ENCODE peak calls at places on chromosomes 11 and 22, in six cellular contexts. One of them, this sample, is unnamed.

GRCh38 chr11:19263333-19263732 is 22.6 kb upstream of the E2F8 start:
- DNase-seq in tibial nerve: no peak
- DNase-seq in right lobe of liver: no peak
- DNase-seq in prostate gland: no peak
- DNase-seq in IMR-90: no peak
- DNase-seq in heart left ventricle: no peak
- DNase-seq in this sample: no peak

GRCh38 chr22:44431256-44431655 is 66.8 kb downstream of the RTL6 start:
- DNase-seq in prostate gland: no peak
- DNase-seq in tibial nerve: no peak
- DNase-seq in heart left ventricle: no peak
- DNase-seq in IMR-90: no peak
- DNase-seq in right lobe of liver: no peak
- DNase-seq in this sample: no peak

GRCh38 chr11:15590131-15590530 is 475.4 kb downstream of the INSC start:
- DNase-seq in IMR-90: peak; percentile 2
- DNase-seq in tibial nerve: no peak
- DNase-seq in right lobe of liver: no peak
- DNase-seq in heart left ventricle: no peak
- DNase-seq in prostate gland: no peak
- DNase-seq in this sample: no peak

GRCh38 chr11:10606536-10607208 is 38.2 kb upstream of the LYVE1 start:
- DNase-seq in tibial nerve: no peak
- DNase-seq in right lobe of liver: no peak
- DNase-seq in heart left ventricle: no peak
- DNase-seq in IMR-90: peak; percentile 86
- DNase-seq in prostate gland: no peak
- DNase-seq in this sample: no peak

GRCh38 chr22:26835929-26836528 is 178.6 kb downstream of the MIAT start:
- DNase-seq in tibial nerve: peak; percentile 32
- DNase-seq in right lobe of liver: no peak
- DNase-seq in prostate gland: no peak
- DNase-seq in heart left ventricle: no peak
- DNase-seq in IMR-90: peak; percentile 23
- DNase-seq in this sample: peak; percentile 33

GRCh38 chr11:132898676-132899075 is 633.6 kb downstream of the OPCML start:
- DNase-seq in heart left ventricle: no peak
- DNase-seq in right lobe of liver: no peak
- DNase-seq in prostate gland: no peak
- DNase-seq in IMR-90: peak; percentile 41
- DNase-seq in tibial nerve: no peak
- DNase-seq in this sample: no peak

GRCh38 chr11:127998421-127998820 is 588.9 kb downstream of the ETS1 start:
- DNase-seq in right lobe of liver: no peak
- DNase-seq in heart left ventricle: no peak
- DNase-seq in prostate gland: no peak
- DNase-seq in tibial nerve: no peak
- DNase-seq in IMR-90: peak; percentile 45
- DNase-seq in this sample: no peak

GRCh38 chr11:112972399-112973115 is 11.3 kb downstream of the NCAM1 start:
- DNase-seq in prostate gland: no peak
- DNase-seq in right lobe of liver: no peak
- DNase-seq in IMR-90: no peak
- DNase-seq in tibial nerve: no peak
- DNase-seq in heart left ventricle: no peak
- DNase-seq in this sample: no peak

GRCh38 chr11:21133722-21134121 is 464.3 kb downstream of the NELL1 start:
- DNase-seq in IMR-90: no peak
- DNase-seq in tibial nerve: no peak
- DNase-seq in heart left ventricle: no peak
- DNase-seq in right lobe of liver: no peak
- DNase-seq in prostate gland: no peak
- DNase-seq in this sample: no peak

GRCh38 chr11:117815262-117815803 is 9.2 kb downstream of the FXYD2 start:
- DNase-seq in right lobe of liver: peak; percentile 67
- DNase-seq in IMR-90: no peak
- DNase-seq in prostate gland: no peak
- DNase-seq in heart left ventricle: peak; percentile 77
- DNase-seq in tibial nerve: peak; percentile 22
- DNase-seq in this sample: no peak

GRCh38 chr22:36776722-36777121 is 803 bp upstream of the IFT27 start:
- DNase-seq in IMR-90: no peak
- DNase-seq in right lobe of liver: no peak
- DNase-seq in tibial nerve: no peak
- DNase-seq in prostate gland: no peak
- DNase-seq in heart left ventricle: no peak
- DNase-seq in this sample: no peak

GRCh38 chr11:11313426-11313825 is 39.6 kb downstream of the CSNK2A3 start:
- DNase-seq in tibial nerve: no peak
- DNase-seq in heart left ventricle: no peak
- DNase-seq in right lobe of liver: no peak
- DNase-seq in prostate gland: no peak
- DNase-seq in IMR-90: peak; percentile 50
- DNase-seq in this sample: no peak

GRCh38 chr22:37425800-37426531 is 1.3 kb downstream of the ELFN2 start:
- DNase-seq in tibial nerve: no peak
- DNase-seq in right lobe of liver: no peak
- DNase-seq in prostate gland: no peak
- DNase-seq in heart left ventricle: no peak
- DNase-seq in IMR-90: peak; percentile 45
- DNase-seq in this sample: no peak

GRCh38 chr22:46799626-46800025 is 37.2 kb downstream of the TBC1D22A start:
- DNase-seq in heart left ventricle: no peak
- DNase-seq in right lobe of liver: no peak
- DNase-seq in tibial nerve: no peak
- DNase-seq in IMR-90: no peak
- DNase-seq in prostate gland: no peak
- DNase-seq in this sample: no peak

GRCh38 chr22:31818481-31819392 is 64.9 kb downstream of the DEPDC5 start:
- DNase-seq in IMR-90: peak; percentile 48
- DNase-seq in right lobe of liver: no peak
- DNase-seq in heart left ventricle: no peak
- DNase-seq in prostate gland: no peak
- DNase-seq in tibial nerve: no peak
- DNase-seq in this sample: no peak

GRCh38 chr22:21764038-21764804 is 28.6 kb upstream of the YPEL1 start:
- DNase-seq in heart left ventricle: no peak
- DNase-seq in prostate gland: no peak
- DNase-seq in tibial nerve: no peak
- DNase-seq in IMR-90: no peak
- DNase-seq in right lobe of liver: no peak
- DNase-seq in this sample: no peak

GRCh38 chr22:49694462-49695260 is 133.0 kb downstream of the BRD1 start:
- DNase-seq in right lobe of liver: no peak
- DNase-seq in tibial nerve: no peak
- DNase-seq in prostate gland: no peak
- DNase-seq in heart left ventricle: peak; percentile 20
- DNase-seq in IMR-90: no peak
- DNase-seq in this sample: no peak

GRCh38 chr11:9074338-9075029 is 16.9 kb downstream of the SCUBE2 start:
- DNase-seq in right lobe of liver: no peak
- DNase-seq in tibial nerve: no peak
- DNase-seq in IMR-90: no peak
- DNase-seq in prostate gland: no peak
- DNase-seq in heart left ventricle: no peak
- DNase-seq in this sample: no peak

GRCh38 chr11:122681731-122682130 is 26.2 kb downstream of the UBASH3B start:
- DNase-seq in right lobe of liver: no peak
- DNase-seq in tibial nerve: no peak
- DNase-seq in heart left ventricle: no peak
- DNase-seq in prostate gland: no peak
- DNase-seq in IMR-90: no peak
- DNase-seq in this sample: no peak

GRCh38 chr11:29018631-29019030 is 910.4 kb downstream of the METTL15 start:
- DNase-seq in tibial nerve: no peak
- DNase-seq in prostate gland: no peak
- DNase-seq in IMR-90: peak; percentile 89
- DNase-seq in heart left ventricle: no peak
- DNase-seq in right lobe of liver: no peak
- DNase-seq in this sample: no peak

DNA sequence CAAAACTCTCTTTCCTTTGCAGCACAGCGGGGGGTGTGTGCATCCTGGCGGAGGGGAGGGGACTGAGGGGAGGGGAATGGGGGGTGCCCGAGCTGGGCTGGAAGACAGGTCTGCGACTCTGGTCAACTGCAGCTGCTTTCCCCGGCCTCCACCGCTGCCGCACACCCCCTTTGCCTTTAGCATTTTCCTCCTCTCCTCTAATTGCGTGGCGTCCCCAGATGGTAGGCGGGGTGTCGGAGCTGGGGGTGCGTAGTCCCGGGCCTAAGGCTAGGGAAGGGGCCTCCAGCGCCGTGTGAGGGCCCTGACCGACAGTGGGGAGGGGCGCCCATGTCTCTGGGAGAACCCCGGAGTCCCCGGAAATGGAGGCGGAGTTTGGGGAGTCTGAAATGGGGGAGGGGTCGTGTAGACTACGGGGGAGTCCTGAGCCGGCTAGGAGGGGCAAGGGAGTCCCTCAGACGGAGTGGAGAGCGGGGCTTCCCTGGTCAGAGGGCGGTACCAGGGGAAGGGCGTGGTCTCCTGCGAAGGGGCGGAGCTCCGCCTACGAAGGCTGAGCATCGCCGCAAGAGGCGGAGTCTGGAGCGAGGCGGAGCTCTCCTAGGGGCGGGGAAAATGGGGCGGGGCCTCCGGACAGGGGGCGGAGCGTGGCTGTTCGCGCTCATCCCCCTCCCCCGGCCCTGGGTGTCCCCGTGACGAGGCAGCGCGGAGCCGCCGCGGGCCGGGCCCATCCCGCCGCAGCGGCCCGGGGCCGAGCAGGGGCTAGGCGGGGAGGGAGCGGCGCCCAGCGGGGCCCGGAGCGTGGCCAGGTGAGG is at the start of gene PELI3:
- DNase-seq in IMR-90: peak; percentile 88
- DNase-seq in right lobe of liver: peak; percentile 96
- DNase-seq in prostate gland: peak; percentile 91
- DNase-seq in heart left ventricle: peak; percentile 97
- DNase-seq in tibial nerve: peak; percentile 91
- DNase-seq in this sample: peak; percentile 98
- TF ChIP-seq POLR2A in IMR-90: peak; percentile 56
- TF ChIP-seq POLR2A in right lobe of liver: peak; percentile 5
- TF ChIP-seq POLR2A in prostate gland: peak; percentile 60
- TF ChIP-seq POLR2A in heart left ventricle: peak; percentile 73
- TF ChIP-seq POLR2A in tibial nerve: peak; percentile 37
- TF ChIP-seq POLR2A in this sample: peak; percentile 65

GRCh38 chr11:33659370-33660139 is 41.1 kb downstream of the C11orf91 start:
- DNase-seq in IMR-90: no peak
- DNase-seq in right lobe of liver: no peak
- DNase-seq in prostate gland: no peak
- DNase-seq in heart left ventricle: no peak
- DNase-seq in tibial nerve: no peak
- DNase-seq in this sample: no peak

GRCh38 chr11:33663121-33663520 is 37.5 kb downstream of the C11orf91 start:
- DNase-seq in right lobe of liver: no peak
- DNase-seq in prostate gland: no peak
- DNase-seq in tibial nerve: no peak
- DNase-seq in heart left ventricle: no peak
- DNase-seq in IMR-90: no peak
- DNase-seq in this sample: no peak

GRCh38 chr11:33658195-33658900 is 42.3 kb downstream of the C11orf91 start:
- DNase-seq in IMR-90: no peak
- DNase-seq in prostate gland: no peak
- DNase-seq in heart left ventricle: no peak
- DNase-seq in tibial nerve: no peak
- DNase-seq in right lobe of liver: no peak
- DNase-seq in this sample: no peak

GRCh38 chr11:33664166-33664565 is 36.5 kb downstream of the C11orf91 start:
- DNase-seq in tibial nerve: no peak
- DNase-seq in right lobe of liver: no peak
- DNase-seq in heart left ventricle: no peak
- DNase-seq in prostate gland: no peak
- DNase-seq in IMR-90: no peak
- DNase-seq in this sample: no peak

GRCh38 chr11:33660962-33661361 is 39.7 kb downstream of the C11orf91 start:
- DNase-seq in tibial nerve: no peak
- DNase-seq in right lobe of liver: no peak
- DNase-seq in prostate gland: no peak
- DNase-seq in IMR-90: no peak
- DNase-seq in heart left ventricle: no peak
- DNase-seq in this sample: no peak
- H3K4me3 ChIP-seq in tibial nerve: no peak overlapping the region
- H3K4me3 ChIP-seq in right lobe of liver: no peak overlapping the region
- H3K4me3 ChIP-seq in prostate gland: no peak overlapping the region
- H3K4me3 ChIP-seq in IMR-90: no peak overlapping the region
- H3K4me3 ChIP-seq in heart left ventricle: no peak overlapping the region
- H3K4me3 ChIP-seq in this sample: no peak overlapping the region

DNA sequence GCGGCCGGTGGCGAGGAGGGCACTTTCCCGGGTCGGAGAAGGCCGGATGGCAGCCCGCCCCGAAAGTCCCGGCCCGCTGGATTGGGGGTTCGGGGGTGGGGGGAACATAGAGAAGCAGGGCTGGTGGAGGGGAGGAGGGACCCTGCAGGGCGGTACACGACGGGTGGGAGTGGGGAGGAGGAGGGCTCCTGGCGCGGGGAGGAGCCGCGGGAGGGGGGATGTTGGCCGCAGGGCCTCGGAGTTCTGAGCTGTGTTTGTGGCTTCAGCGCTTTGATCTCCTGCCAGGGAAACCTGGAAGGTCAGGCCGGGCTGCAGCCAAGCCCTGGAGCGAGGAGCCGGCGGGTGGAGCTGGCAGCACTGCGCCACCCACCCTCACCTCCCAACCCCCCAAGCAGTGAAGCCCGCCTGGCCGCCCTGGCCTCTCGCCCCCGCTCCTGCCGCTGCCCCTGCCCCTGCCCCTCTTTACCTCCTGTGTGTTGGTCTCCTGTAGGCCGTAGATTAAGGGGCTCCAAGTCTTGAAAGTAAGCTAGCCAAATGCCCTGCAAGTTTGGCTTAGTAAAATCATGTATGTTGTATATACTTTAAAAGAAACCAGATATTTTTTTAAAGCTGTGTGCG is 30.9 kb downstream of the C22orf31 start:
- DNase-seq in IMR-90: peak; percentile 77
- DNase-seq in prostate gland: peak; percentile 77
- DNase-seq in right lobe of liver: peak; percentile 91
- DNase-seq in heart left ventricle: peak; percentile 80
- DNase-seq in tibial nerve: peak; percentile 74
- DNase-seq in this sample: peak; percentile 87
- H3K4me1 ChIP-seq in IMR-90: peaks cover 18% of the 10 kb centered on the region
- H3K4me1 ChIP-seq in prostate gland: peaks cover 5% of the 10 kb centered on the region
- H3K4me1 ChIP-seq in right lobe of liver: peaks cover 2% of the 10 kb centered on the region
- H3K4me1 ChIP-seq in heart left ventricle: peaks cover 15% of the 10 kb centered on the region
- H3K4me1 ChIP-seq in tibial nerve: no peaks in the 10 kb centered on the region
- H3K4me1 ChIP-seq in this sample: peaks cover 14% of the 10 kb centered on the region

DNA sequence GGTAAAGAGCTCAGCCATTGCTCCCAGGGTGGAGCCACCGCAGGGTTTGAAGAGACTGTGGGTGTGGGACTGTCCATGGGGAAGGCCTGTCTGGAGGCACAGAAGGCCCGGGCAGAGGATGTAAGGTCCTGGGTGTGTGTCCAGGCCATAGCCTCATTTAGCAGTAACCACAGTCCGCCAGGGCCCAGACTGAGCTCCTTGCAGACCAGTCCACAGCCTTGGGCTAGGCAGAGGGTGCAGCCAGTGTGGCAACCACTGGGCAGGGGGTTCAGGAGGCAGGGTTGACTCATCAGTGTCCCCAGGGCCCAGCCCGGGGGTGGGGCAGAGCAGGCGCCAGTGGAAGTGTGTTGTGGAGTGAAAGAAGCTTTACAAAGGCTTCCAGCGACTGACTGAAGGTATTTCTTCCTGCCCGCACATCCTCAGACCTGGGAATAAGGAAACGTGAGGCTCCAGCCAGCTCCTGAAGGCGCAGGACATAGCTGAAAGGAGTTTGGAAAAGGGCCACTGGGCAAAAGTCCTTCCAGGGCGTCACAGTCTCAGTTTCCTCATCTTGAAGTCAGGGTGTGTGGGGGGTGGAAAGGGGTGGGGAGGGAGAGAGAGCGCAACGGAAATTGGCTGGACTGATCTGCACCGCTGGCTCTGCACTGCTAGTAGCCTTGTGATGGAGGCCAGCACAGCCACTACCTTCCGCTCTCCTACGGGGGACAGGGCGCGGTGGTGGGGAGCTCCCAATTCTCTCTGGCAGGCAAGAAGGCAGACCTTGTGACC is 27.8 kb upstream of the WNT11 start:
- DNase-seq in IMR-90: no peak
- DNase-seq in heart left ventricle: peak; percentile 71
- DNase-seq in tibial nerve: peak; percentile 62
- DNase-seq in right lobe of liver: no peak
- DNase-seq in prostate gland: no peak
- DNase-seq in this sample: peak; percentile 73
- TF ChIP-seq POLR2A in IMR-90: no peak
- TF ChIP-seq POLR2A in heart left ventricle: peak; percentile 23
- TF ChIP-seq POLR2A in tibial nerve: no peak
- TF ChIP-seq POLR2A in right lobe of liver: no peak
- TF ChIP-seq POLR2A in prostate gland: peak; percentile 20
- TF ChIP-seq POLR2A in this sample: peak; percentile 20

This sample was measured in ovary.